ENCODE peak calls at places on chromosomes 12 and 14, in eight cellular contexts. Q is GM13976, G is heart left ventricle, L is mesothelial cell of epicardium, O is AG09319, Y is brain microvascular endothelial cell, F is fibroblast of pulmonary artery, I is neural crest cell. Z is an unnamed sample.

GRCh38 chr14:23285530-23286019 is 357 bp downstream of the HOMEZ start:
- DNase-seq in F (no peak), G (no peak), Q (no peak), I (no peak), L (no peak), Y (no peak), O (no peak), Z (no peak)

GRCh38 chr12:48216785-48217184 is 13.7 kb upstream of the OR10AD1 start:
- DNase-seq in G (no peak), Y (no peak), L (no peak), I (no peak), Q (no peak), O (no peak), F (no peak), Z (no peak)

GRCh38 chr12:110575326-110575725 is 7.8 kb downstream of the PPTC7 start:
- DNase-seq in G (no peak), O (no peak), F (no peak), Q (no peak), Y (no peak), I (no peak), L (no peak), Z (no peak)

GRCh38 chr14:57865450-57866198 is at the start of gene SLC35F4:
- DNase-seq in F (peak; percentile 23), I (peak; percentile 42), Y (no peak), L (peak; percentile 37), O (no peak), Q (no peak), G (no peak), Z (no peak)

GRCh38 chr12:63041601-63042000 is 106.7 kb upstream of the PPM1H start:
- DNase-seq in Q (no peak), F (no peak), I (no peak), O (no peak), Y (no peak), G (no peak), L (no peak), Z (no peak)

GRCh38 chr12:107704056-107704455 is 18.5 kb downstream of the PWP1 start:
- DNase-seq in L (no peak), I (no peak), O (no peak), G (no peak), Q (no peak), Y (no peak), F (no peak), Z (no peak)

GRCh38 chr14:68610251-68610793 is 182.5 kb downstream of the ZFP36L1 start:
- DNase-seq in L (no peak), I (no peak), Y (no peak), G (no peak), Q (no peak), O (no peak), F (no peak), Z (no peak)

GRCh38 chr14:63981569-63981968 is 128.8 kb downstream of the SYNE2 start:
- DNase-seq in F (no peak), Q (no peak), Y (no peak), I (no peak), O (no peak), G (no peak), L (no peak), Z (no peak)

GRCh38 chr14:73759183-73759713 is 45.1 kb upstream of the PNMA1 start:
- DNase-seq in I (peak; percentile 33), Q (peak; percentile 66), Y (no peak), F (peak; percentile 62), G (peak; percentile 88), O (no peak), L (peak; percentile 50), Z (no peak)

GRCh38 chr12:51389302-51389999 is 1.8 kb downstream of the GALNT6 start:
- DNase-seq in I (no peak), L (no peak), F (peak; percentile 25), Q (peak; percentile 50), O (no peak), Y (no peak), G (no peak), Z (peak; percentile 30)

GRCh38 chr14:26478967-26479366 is 118.9 kb downstream of the NOVA1 start:
- DNase-seq in I (no peak), G (no peak), Y (no peak), L (no peak), O (no peak), Q (no peak), F (no peak), Z (no peak)

GRCh38 chr14:102908766-102909455 is 13.6 kb upstream of the AMN start:
- DNase-seq in L (no peak), G (no peak), F (no peak), Q (no peak), Y (no peak), I (no peak), O (no peak), Z (no peak)

GRCh38 chr12:55797550-55797949 is 20.0 kb downstream of the SARNP start:
- DNase-seq in Y (no peak), I (no peak), Q (no peak), O (no peak), L (no peak), G (no peak), F (no peak), Z (no peak)

GRCh38 chr14:105092912-105093425 is 27.7 kb upstream of the GPR132 start:
- DNase-seq in I (no peak), O (no peak), L (peak; percentile 64), Y (peak; percentile 12), Q (peak; percentile 81), G (peak; percentile 79), F (peak; percentile 49), Z (no peak)

GRCh38 chr12:71426648-71427047 is 12.9 kb upstream of the LGR5 start:
- DNase-seq in L (no peak), Y (no peak), O (no peak), G (no peak), Q (no peak), I (no peak), F (peak; percentile 21), Z (peak; percentile 37)

GRCh38 chr12:71430756-71431155 is 8.8 kb upstream of the LGR5 start:
- DNase-seq in O (no peak), Q (no peak), G (no peak), F (no peak), L (no peak), I (no peak), Y (peak; percentile 16), Z (no peak)

GRCh38 chr12:71436696-71437095 is 2.9 kb upstream of the LGR5 start:
- DNase-seq in F (no peak), L (no peak), Y (no peak), I (no peak), G (no peak), O (no peak), Q (no peak), Z (no peak)

GRCh38 chr12:71432936-71433335 is 6.7 kb upstream of the LGR5 start:
- DNase-seq in F (no peak), O (no peak), Q (no peak), G (no peak), Y (no peak), L (no peak), I (no peak), Z (no peak)

DNA sequence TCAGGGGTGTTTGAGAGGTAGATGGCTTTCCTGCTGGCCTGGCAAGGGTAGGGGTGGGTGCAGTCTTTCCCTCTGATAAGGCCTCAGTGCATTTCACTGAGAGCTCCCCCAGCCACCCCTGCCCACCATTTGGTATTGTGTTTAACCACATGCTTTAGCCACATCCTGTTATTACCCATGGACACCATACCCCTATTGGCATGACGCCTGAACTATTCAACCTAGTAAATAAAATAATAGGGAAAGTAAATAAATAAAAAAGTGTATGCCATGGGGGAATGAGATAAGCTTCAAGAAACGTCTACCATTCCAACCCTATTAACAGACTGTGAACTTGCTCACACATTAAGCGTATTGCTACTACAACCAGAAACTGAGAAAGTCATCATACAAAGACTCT is 7.6 kb upstream of the LGR5 start:
- DNase-seq in F (no peak), O (no peak), Q (no peak), Y (no peak), L (no peak), I (no peak), G (no peak), Z (no peak)
- TF ChIP-seq CTCF in F (no peak), O (no peak), Q (no peak), Y (no peak), L (no peak), I (no peak), G (no peak), Z (no peak)

GRCh38 chr14:36028218-36028617 is 148.3 kb downstream of the PTCSC3 start:
- DNase-seq in I (no peak), F (no peak), Y (no peak), O (no peak), L (no peak), Q (no peak), G (no peak), Z (no peak)
- TF ChIP-seq CTCF in I (no peak), F (no peak), Y (no peak), O (no peak), L (no peak), Q (no peak), G (no peak), Z (no peak)

GRCh38 chr12:28583771-28584261 is 393.6 kb downstream of the CCDC91 start:
- DNase-seq in Y (no peak), I (no peak), O (peak; percentile 30), Q (no peak), L (no peak), F (peak; percentile 38), G (no peak), Z (no peak)
- TF ChIP-seq CTCF in Y (peak; percentile 48), I (no peak), O (peak; percentile 36), Q (no peak), L (no peak), F (peak; percentile 23), G (no peak), Z (peak; percentile 36)

GRCh38 chr14:59422069-59422881 is 42.9 kb downstream of the GPR135 start:
- DNase-seq in Q (no peak), L (no peak), F (peak; percentile 20), O (no peak), G (no peak), I (no peak), Y (no peak), Z (no peak)
- TF ChIP-seq CTCF in Q (no peak), L (no peak), F (no peak), O (peak; percentile 1), G (peak; percentile 55), I (no peak), Y (peak; percentile 41), Z (peak; percentile 29)

DNA sequence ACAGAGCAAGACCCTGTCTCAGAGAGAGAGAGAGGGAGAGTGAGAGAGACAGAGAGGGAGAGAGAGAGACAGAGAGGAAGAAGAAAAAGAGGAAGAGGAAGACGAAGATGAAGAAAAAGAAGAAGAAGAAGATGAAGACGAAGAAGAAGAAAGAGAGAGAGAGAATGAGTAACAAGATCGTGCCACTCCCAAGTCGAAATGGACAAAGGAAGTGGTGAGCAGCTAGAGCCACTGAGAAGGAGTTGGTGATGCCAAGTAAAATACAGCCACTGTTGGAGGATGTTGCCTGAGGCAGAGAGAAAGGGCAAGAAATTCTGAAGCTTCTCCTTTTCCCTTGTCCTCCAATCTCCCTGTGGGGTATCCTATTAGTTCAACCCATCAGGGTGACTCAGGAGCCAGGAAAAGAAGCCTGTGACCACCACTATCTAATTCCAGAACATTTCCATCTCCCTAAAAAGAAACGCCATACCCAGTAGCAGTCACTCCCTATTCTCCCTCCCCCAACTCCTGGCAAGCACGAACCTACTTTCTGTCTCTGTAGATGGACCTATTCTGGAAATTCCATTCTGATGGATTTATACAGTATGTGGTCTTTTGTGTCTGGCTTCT is 12.6 kb upstream of the ANAPC5 start:
- DNase-seq in L (no peak), Q (no peak), O (no peak), F (peak; percentile 9), G (no peak), I (no peak), Y (no peak), Z (no peak)
- TF ChIP-seq CTCF in L (no peak), Q (no peak), O (no peak), F (no peak), G (no peak), I (no peak), Y (no peak), Z (no peak)